ENCODE peak calls at places on chromosomes 6 and 20, in six cellular contexts. H is HFFc6, T is natural killer cell, P is upper lobe of right lung, G is left lung, N is foreskin fibroblast. S is an unnamed sample.

GRCh38 chr6:83592770-83593394 is 80.5 kb downstream of the PRSS35 start:
- DNase-seq in H (peak), T (no peak), P (no peak), G (no peak), N (no peak), S (peak)

GRCh38 chr20:49699200-49699992 is 14.3 kb downstream of the B4GALT5 start:
- DNase-seq in H (peak), T (no peak), P (no peak), G (no peak), N (peak), S (no peak)

GRCh38 chr20:8242827-8243764 is 111.0 kb downstream of the PLCB1 start:
- DNase-seq in H (no peak), T (no peak), P (no peak), G (no peak), N (no peak), S (no peak)

GRCh38 chr6:74369556-74369993 is 673.6 kb downstream of the CD109 start:
- DNase-seq in H (peak), T (no peak), P (no peak), G (no peak), N (peak), S (no peak)

GRCh38 chr6:95431637-95432228 is 145.6 kb upstream of the MANEA start:
- DNase-seq in H (peak), T (no peak), P (no peak), G (no peak), N (no peak), S (no peak)

GRCh38 chr20:50628326-50628725 is 63.0 kb downstream of the RIPOR3 start:
- DNase-seq in H (no peak), T (no peak), P (no peak), G (no peak), N (no peak), S (no peak)

GRCh38 chr6:127207591-127208120 is 59.0 kb upstream of the RNF146 start:
- DNase-seq in H (peak), T (no peak), P (no peak), G (no peak), N (peak), S (no peak)

GRCh38 chr20:44651507-44652373 is at the start of gene ADA:
- DNase-seq in H (no peak), T (peak), P (peak), G (peak), N (peak), S (no peak)

GRCh38 chr20:15976047-15976731 is 597.1 kb downstream of the KIF16B start:
- DNase-seq in H (no peak), T (no peak), P (no peak), G (no peak), N (no peak), S (no peak)

GRCh38 chr20:53980101-53980500 is 90.3 kb downstream of the BCAS1 start:
- DNase-seq in H (no peak), T (no peak), P (no peak), G (no peak), N (no peak), S (no peak)

GRCh38 chr6:13576017-13576416 is 1.6 kb downstream of the SIRT5 start:
- DNase-seq in H (no peak), T (no peak), P (no peak), G (no peak), N (no peak), S (no peak)

GRCh38 chr6:27894839-27895762 is 17.1 kb downstream of the OR2B2 start:
- DNase-seq in H (peak), T (peak), P (no peak), G (peak), N (peak), S (peak)

GRCh38 chr20:37357481-37358365 is 11.8 kb downstream of the SRC start:
- DNase-seq in H (no peak), T (no peak), P (peak), G (no peak), N (no peak), S (peak)

GRCh38 chr6:15608406-15608805 is 54.4 kb downstream of the DTNBP1 start:
- DNase-seq in H (peak), T (no peak), P (no peak), G (no peak), N (peak), S (no peak)

GRCh38 chr6:142155895-142156757 is 9.1 kb downstream of the VTA1 start:
- DNase-seq in H (no peak), T (no peak), P (no peak), G (no peak), N (no peak), S (no peak)
- TF ChIP-seq CTCF in H (peak), T (peak), P (peak), G (peak), N (peak), S (peak)

DNA sequence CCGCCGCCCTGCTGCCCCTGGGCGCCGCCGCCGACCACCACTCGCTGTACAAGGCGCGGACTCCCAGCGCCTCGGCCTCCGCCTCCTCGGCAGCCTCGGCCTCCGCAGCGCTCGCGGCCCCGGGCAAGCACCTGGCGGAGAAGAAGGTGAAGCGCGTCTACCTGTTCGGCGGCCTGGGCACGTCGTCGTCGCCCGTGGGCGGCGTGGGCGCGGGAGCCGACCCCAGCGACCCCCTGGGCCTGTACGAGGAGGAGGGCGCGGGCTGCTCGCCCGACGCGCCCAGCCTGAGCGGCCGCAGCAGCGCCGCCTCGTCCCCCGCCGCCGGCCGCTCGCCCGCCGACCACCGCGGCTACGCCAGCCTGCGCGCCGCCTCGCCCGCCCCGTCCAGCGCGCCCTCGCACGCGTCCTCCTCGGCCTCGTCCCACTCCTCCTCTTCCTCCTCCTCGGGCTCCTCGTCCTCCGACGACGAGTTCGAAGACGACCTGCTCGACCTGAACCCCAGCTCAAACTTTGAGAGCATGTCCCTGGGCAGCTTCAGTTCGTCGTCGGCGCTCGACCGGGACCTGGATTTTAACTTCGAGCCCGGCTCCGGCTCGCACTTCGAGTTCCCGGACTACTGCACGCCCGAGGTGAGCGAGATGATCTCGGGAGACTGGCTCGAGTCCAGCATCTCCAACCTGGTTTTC is 1.9 kb downstream of the SOX4 start:
- DNase-seq in H (no peak), T (peak), P (peak), G (peak), N (peak), S (no peak)
- TF ChIP-seq CTCF in H (no peak), T (no peak), P (no peak), G (no peak), N (no peak), S (no peak)

DNA sequence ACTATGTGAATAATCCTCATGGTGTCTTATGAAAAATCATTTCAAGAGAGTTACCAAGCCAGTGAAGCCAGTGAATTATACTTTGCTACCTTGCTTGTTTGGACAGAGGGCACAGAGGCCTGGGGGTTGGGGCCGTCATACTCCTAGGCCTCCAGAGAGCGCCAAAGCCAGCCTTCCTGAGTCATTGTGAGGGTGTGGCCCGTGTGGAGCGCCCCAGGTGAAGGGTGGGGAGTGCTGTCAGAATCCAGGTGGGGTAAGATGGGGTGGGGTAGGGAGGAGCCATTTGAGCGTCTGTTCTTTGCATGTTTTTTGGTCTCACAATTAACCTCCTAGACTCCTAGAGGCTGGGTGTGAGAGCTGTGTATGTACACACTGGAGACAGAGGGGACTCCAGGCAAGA is 71.1 kb downstream of the PERP start:
- DNase-seq in H (no peak), T (no peak), P (no peak), G (no peak), N (no peak), S (no peak)
- TF ChIP-seq CTCF in H (no peak), T (no peak), P (no peak), G (no peak), N (no peak), S (no peak)

GRCh38 chr6:118263929-118264486 is 284.1 kb upstream of the PLN start:
- DNase-seq in H (no peak), T (no peak), P (no peak), G (no peak), N (no peak), S (no peak)
- TF ChIP-seq CTCF in H (peak), T (no peak), P (peak), G (peak), N (no peak), S (no peak)

DNA sequence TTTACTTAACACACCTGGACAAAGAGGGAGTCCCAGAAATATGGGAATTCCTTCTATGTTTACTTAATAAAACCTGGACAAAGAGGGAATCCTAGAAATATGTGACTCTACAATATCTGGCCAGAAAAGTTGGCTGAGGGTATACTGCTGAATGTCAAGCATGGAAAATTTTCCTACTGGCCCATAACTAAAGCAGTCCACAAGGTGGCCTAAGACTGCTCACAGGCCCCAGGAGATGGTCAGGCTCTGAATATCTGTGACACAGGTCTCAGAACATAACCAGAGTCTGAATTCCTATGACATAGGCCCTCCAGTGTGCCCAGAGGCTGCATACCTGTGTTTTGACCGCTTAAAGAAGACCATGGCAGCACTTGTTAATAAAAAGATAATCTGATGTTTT is 578.2 kb upstream of the NRSN1 start:
- DNase-seq in H (no peak), T (no peak), P (no peak), G (no peak), N (no peak), S (no peak)
- TF ChIP-seq CTCF in H (no peak), T (no peak), P (no peak), G (no peak), N (no peak), S (no peak)

GRCh38 chr6:4313044-4313686 is 177.8 kb upstream of the ECI2 start:
- DNase-seq in H (peak), T (no peak), P (no peak), G (no peak), N (peak), S (no peak)
- TF ChIP-seq CTCF in H (peak), T (no peak), P (peak), G (peak), N (peak), S (no peak)

DNA sequence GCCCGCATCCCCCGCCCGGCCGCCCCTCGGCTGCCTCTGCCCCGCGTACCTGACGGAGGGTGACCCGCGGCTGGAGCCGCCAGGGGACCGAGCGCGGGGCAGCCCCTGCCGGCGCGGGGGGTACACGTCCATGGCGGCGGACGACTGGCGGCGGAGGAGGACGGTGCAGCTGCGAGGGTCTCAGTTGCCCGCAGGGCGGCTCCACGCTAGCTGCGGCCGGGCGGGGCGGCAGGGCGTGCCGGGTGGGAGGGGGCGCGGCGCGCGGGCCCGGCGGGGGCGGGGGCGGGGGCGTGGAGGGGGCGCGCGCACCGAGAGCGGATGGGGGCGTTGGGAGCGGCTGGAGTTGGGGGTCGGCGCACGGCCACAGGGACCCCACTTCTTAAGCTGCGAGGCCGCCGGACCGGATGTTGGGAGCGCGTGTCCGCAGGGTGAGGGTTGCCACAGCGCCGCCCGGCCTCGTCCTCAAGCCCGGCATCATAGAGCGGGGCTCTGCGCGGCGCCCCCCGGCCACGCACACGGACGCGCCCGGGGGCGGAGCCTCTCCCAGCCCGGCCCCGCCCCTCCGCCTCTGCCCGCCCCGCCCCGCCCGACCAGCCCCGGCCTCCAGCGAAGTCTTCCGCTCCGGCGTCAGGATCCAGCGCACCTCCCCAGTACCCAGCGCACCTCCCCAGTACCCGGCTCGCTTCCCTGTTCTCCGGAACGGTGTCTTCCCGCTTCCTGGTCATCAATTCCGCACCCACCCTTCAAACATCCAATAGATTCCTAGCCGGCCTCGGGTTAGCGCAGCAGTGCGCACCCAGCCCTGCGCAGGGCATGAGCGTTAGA is at the start of gene DNAAF9:
- DNase-seq in H (peak), T (peak), P (peak), G (peak), N (peak), S (peak)
- TF ChIP-seq CTCF in H (peak), T (no peak), P (peak), G (peak), N (no peak), S (peak)

DNA sequence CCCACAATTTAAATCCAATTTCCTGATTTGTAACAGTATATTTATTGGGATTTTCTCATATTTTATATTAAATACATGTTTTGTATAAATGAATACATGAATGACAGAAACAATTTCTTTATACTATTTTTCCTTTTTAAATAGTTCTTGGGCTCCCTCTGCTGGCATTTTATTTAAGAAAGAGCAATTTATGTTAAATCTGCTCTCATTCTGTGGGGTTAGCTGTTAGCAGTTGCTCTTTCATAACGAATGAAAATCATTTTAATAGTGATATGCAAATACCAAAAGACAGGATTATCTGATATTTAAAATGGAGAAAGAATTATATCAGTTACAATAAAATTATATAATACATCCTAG is 118.3 kb downstream of the RALGAPA2 start:
- DNase-seq in H (peak), T (no peak), P (no peak), G (no peak), N (peak), S (no peak)
- TF ChIP-seq CTCF in H (peak), T (peak), P (no peak), G (peak), N (peak), S (peak)

S was measured in CD14-positive monocyte.